ENCODE peak calls at places on chromosomes 4 and X, in eight cellular contexts. U, M, W, V, J, N, Z and E are unnamed samples.

GRCh38 chr4:146522862-146523205 is 1.1 kb upstream of the SLC10A7 start:
- DNase-seq in Z (peak), U (no peak), N (peak), V (peak), J (peak), W (peak), M (peak), E (no peak)

GRCh38 chr4:5707366-5708133 is 809 bp downstream of the EVC2 start:
- DNase-seq in M (no peak), J (no peak), N (no peak), Z (no peak), U (no peak), W (no peak), V (no peak), E (no peak)

GRCh38 chrX:119189586-119189985 is 46.5 kb upstream of the PGRMC1 start:
- DNase-seq in U (no peak), Z (no peak), W (no peak), N (no peak), V (no peak), M (peak), J (no peak), E (no peak)

GRCh38 chrX:15241258-15241657 is 28.6 kb downstream of the ASB9 start:
- DNase-seq in U (no peak), W (no peak), Z (no peak), N (no peak), M (no peak), V (no peak), J (no peak), E (no peak)

GRCh38 chr4:34261799-34262314 is 1982.5 kb downstream of the ARAP2 start:
- DNase-seq in N (no peak), V (no peak), U (no peak), M (no peak), W (peak), Z (peak), J (no peak), E (no peak)

GRCh38 chr4:85431156-85431555 is 43.8 kb upstream of the ARHGAP24 start:
- DNase-seq in U (no peak), Z (no peak), M (no peak), J (no peak), W (no peak), N (no peak), V (no peak), E (no peak)

GRCh38 chr4:148120216-148120615 is 322.0 kb downstream of the NR3C2 start:
- DNase-seq in M (no peak), W (no peak), Z (peak), J (no peak), U (no peak), N (no peak), V (peak), E (no peak)

GRCh38 chr4:26020896-26021295 is 106.9 kb downstream of the SMIM20 start:
- DNase-seq in V (peak), J (no peak), U (no peak), W (peak), N (no peak), Z (peak), M (peak), E (peak)

GRCh38 chr4:185211641-185212040 is 2.2 kb downstream of the SNX25 start:
- DNase-seq in Z (no peak), U (no peak), J (no peak), M (no peak), W (no peak), V (no peak), N (no peak), E (no peak)

GRCh38 chrX:116490091-116490490 is 27.3 kb upstream of the CT83 start:
- DNase-seq in Z (no peak), N (no peak), M (peak), J (no peak), U (no peak), W (no peak), V (no peak), E (no peak)

GRCh38 chrX:41308884-41309655 is 24.9 kb upstream of the DDX3X start:
- DNase-seq in J (no peak), V (no peak), N (no peak), Z (peak), W (no peak), U (no peak), M (no peak), E (no peak)

GRCh38 chrX:19774905-19775304 is 112.5 kb downstream of the SH3KBP1 start:
- DNase-seq in W (no peak), V (no peak), Z (no peak), U (peak), J (peak), N (no peak), M (no peak), E (no peak)

GRCh38 chr4:99438578-99438875 is 3.4 kb upstream of the ADH7 start:
- DNase-seq in U (no peak), W (no peak), Z (no peak), J (no peak), M (no peak), V (no peak), N (no peak), E (no peak)